ENCODE peak calls at places on chromosomes 12 and 14, in eight cellular contexts. P is EL, F is NCI-H446 treated with DMSO at 0.1 percent for 48 hours, I is left cardiac atrium, D is cardiac muscle cell, J is T-helper 9 cell, C is NCI-H1105, B is GM18507. N is an unnamed sample.

GRCh38 chr12:66905201-66905600 is 226.3 kb upstream of the GRIP1 start:
- DNase-seq in F (no peak), B (no peak), I (no peak), P (no peak), J (no peak), D (no peak), C (no peak), N (no peak)

GRCh38 chr12:89385965-89386537 is 33.8 kb upstream of the DUSP6 start:
- DNase-seq in J (no peak), D (no peak), B (no peak), F (no peak), P (no peak), C (no peak), I (no peak), N (no peak)

GRCh38 chr12:47851303-47851952 is 31.7 kb upstream of the HDAC7 start:
- DNase-seq in I (no peak), D (no peak), C (no peak), B (no peak), P (no peak), F (no peak), J (no peak), N (no peak)

GRCh38 chr12:106296179-106296877 is 6.2 kb upstream of the TCP11L2 start:
- DNase-seq in J (no peak), P (peak), I (no peak), D (peak), F (no peak), C (no peak), B (no peak), N (no peak)

GRCh38 chr14:98173291-98173690 is 1098.7 kb downstream of the BCL11B start:
- DNase-seq in C (no peak), J (peak), P (no peak), I (peak), F (no peak), B (no peak), D (no peak), N (no peak)

GRCh38 chr12:106417926-106418910 is 60.7 kb downstream of the POLR3B start:
- DNase-seq in C (no peak), B (no peak), P (peak), J (no peak), D (peak), F (no peak), I (no peak), N (no peak)

GRCh38 chr12:29730481-29730880 is 53.3 kb downstream of the TMTC1 start:
- DNase-seq in D (no peak), I (no peak), F (no peak), C (no peak), J (no peak), B (no peak), P (no peak), N (no peak)

GRCh38 chr12:104720346-104721064 is 237.6 kb downstream of the SLC41A2 start:
- DNase-seq in D (peak), I (no peak), J (peak), F (no peak), C (no peak), P (peak), B (no peak), N (no peak)

GRCh38 chr12:76919388-76920181 is 40.8 kb upstream of the CSRP2 start:
- DNase-seq in I (no peak), F (no peak), C (peak), P (no peak), J (no peak), D (no peak), B (no peak), N (peak)

GRCh38 chr14:95097385-95097784 is 59.9 kb downstream of the DICER1 start:
- DNase-seq in J (no peak), F (no peak), I (no peak), P (no peak), C (no peak), B (no peak), D (peak), N (no peak)

GRCh38 chr12:15206831-15207394 is 14.3 kb downstream of the RERG start:
- DNase-seq in J (no peak), D (no peak), I (no peak), B (no peak), C (no peak), F (no peak), P (no peak), N (no peak)

GRCh38 chr14:32938719-32939253 is at the start of gene NPAS3:
- DNase-seq in D (peak), P (no peak), J (no peak), C (peak), I (peak), B (no peak), F (no peak), N (no peak)

GRCh38 chr12:39074063-39074462 is 168.7 kb upstream of the CPNE8 start:
- DNase-seq in F (no peak), D (no peak), I (no peak), B (no peak), P (no peak), C (no peak), J (no peak), N (no peak)

GRCh38 chr14:81148635-81149034 is 72.1 kb downstream of the GTF2A1 start:
- DNase-seq in I (no peak), F (no peak), D (no peak), P (no peak), C (no peak), J (no peak), B (no peak), N (no peak)

GRCh38 chr14:33259764-33260163 is 321.1 kb downstream of the NPAS3 start:
- DNase-seq in C (no peak), B (no peak), F (no peak), D (no peak), J (no peak), I (no peak), P (no peak), N (no peak)

GRCh38 chr12:91565246-91565645 is 382.6 kb upstream of the DCN start:
- DNase-seq in D (peak), B (no peak), C (no peak), I (no peak), P (no peak), F (no peak), J (no peak), N (no peak)

GRCh38 chr12:27351476-27351875 is 18.8 kb downstream of the BMAL2 start:
- DNase-seq in C (no peak), P (no peak), I (no peak), J (no peak), F (no peak), B (no peak), D (no peak), N (no peak)

GRCh38 chr12:130838284-130838950 is 633 bp downstream of the STX2 start:
- DNase-seq in P (no peak), C (peak), J (peak), B (no peak), D (peak), F (no peak), I (peak), N (no peak)

GRCh38 chr14:70080081-70080480 is 108.7 kb downstream of the SLC8A3 start:
- DNase-seq in P (no peak), J (no peak), D (no peak), B (no peak), F (no peak), I (no peak), C (no peak), N (no peak)

GRCh38 chr14:95218472-95219193 is 61.3 kb upstream of the DICER1 start:
- DNase-seq in D (no peak), C (no peak), P (no peak), I (no peak), F (no peak), B (no peak), J (no peak), N (no peak)

GRCh38 chr12:67590122-67590795 is 58.3 kb upstream of the DYRK2 start:
- DNase-seq in C (no peak), I (no peak), F (no peak), D (no peak), J (peak), P (no peak), B (no peak), N (no peak)

GRCh38 chr14:88914956-88915355 is 90.5 kb downstream of the TTC8 start:
- DNase-seq in C (no peak), F (no peak), I (no peak), P (no peak), J (no peak), D (no peak), B (no peak), N (no peak)

GRCh38 chr12:108135627-108136026 is 6.5 kb downstream of the WSCD2 start:
- DNase-seq in C (no peak), F (no peak), B (no peak), J (no peak), D (no peak), P (no peak), I (no peak), N (no peak)

GRCh38 chr12:25187781-25188180 is 7.2 kb downstream of the DNAI7 start:
- DNase-seq in D (peak), J (no peak), C (no peak), B (no peak), P (peak), I (no peak), F (no peak), N (no peak)

GRCh38 chr14:102055181-102055901 is 31.5 kb downstream of the HSP90AA1 start:
- DNase-seq in P (peak), D (peak), J (no peak), B (no peak), C (no peak), F (no peak), I (no peak), N (no peak)

GRCh38 chr12:52945389-52946232 is 3.3 kb upstream of the KRT18 start:
- DNase-seq in J (no peak), I (no peak), P (peak), F (no peak), D (peak), C (no peak), B (no peak), N (peak)

GRCh38 chr12:120352117-120352516 is 16.8 kb downstream of the MSI1 start:
- DNase-seq in I (no peak), D (peak), C (no peak), P (peak), F (no peak), B (no peak), J (no peak), N (no peak)

GRCh38 chr12:54587315-54587821 is 1.1 kb downstream of the PPP1R1A start:
- DNase-seq in P (no peak), D (no peak), B (no peak), C (no peak), F (no peak), J (no peak), I (peak), N (peak)

GRCh38 chr12:6041891-6042290 is 82.6 kb downstream of the VWF start:
- DNase-seq in F (no peak), J (no peak), B (no peak), C (no peak), I (no peak), D (peak), P (peak), N (no peak)

GRCh38 chr12:115468087-115468510 is 784.1 kb upstream of the TBX3 start:
- DNase-seq in D (peak), C (no peak), J (no peak), B (no peak), F (no peak), P (peak), I (no peak), N (peak)

GRCh38 chr12:103768467-103769123 is 72.4 kb downstream of the NT5DC3 start:
- DNase-seq in P (no peak), F (no peak), B (no peak), D (no peak), J (no peak), C (no peak), I (no peak), N (no peak)

GRCh38 chr12:27515671-27516070 is 8.3 kb upstream of the PPFIBP1 start:
- DNase-seq in F (no peak), B (no peak), C (no peak), D (no peak), I (no peak), J (no peak), P (no peak), N (no peak)

GRCh38 chr14:51395361-51395849 is 155.4 kb downstream of the TMX1 start:
- DNase-seq in F (peak), J (no peak), I (peak), B (no peak), C (peak), D (peak), P (peak), N (no peak)

GRCh38 chr12:46676797-46677520 is 148.8 kb downstream of the SLC38A4 start:
- DNase-seq in F (no peak), D (no peak), B (no peak), I (no peak), P (no peak), J (no peak), C (no peak), N (no peak)

GRCh38 chr12:65306603-65307501 is 28.4 kb downstream of the MSRB3 start:
- DNase-seq in D (peak), I (peak), P (peak), F (no peak), C (peak), J (no peak), B (no peak), N (no peak)